ENCODE peak calls at places on chromosomes 7 and 10, in nine cellular contexts. One of them, this sample, is unnamed. For H3K36me3, the result is how much of the 10 kb centered on the place peaks cover.

GRCh38 chr7:105389090-105389650 is 449 bp upstream of the SRPK2 start:
- DNase-seq in prostate gland: peak
- DNase-seq in aorta: peak
- DNase-seq in esophagus squamous epithelium: no peak
- DNase-seq in CD8-positive, alpha-beta memory T cell: peak
- DNase-seq in left ventricle myocardium inferior: peak
- DNase-seq in PC-3: peak
- DNase-seq in heart left ventricle: peak
- DNase-seq in pancreas: peak
- DNase-seq in this sample: peak

GRCh38 chr7:139995034-139995915 is 67.5 kb downstream of the PARP12 start:
- DNase-seq in aorta: no peak
- DNase-seq in CD8-positive, alpha-beta memory T cell: no peak
- DNase-seq in PC-3: peak
- DNase-seq in pancreas: peak
- DNase-seq in heart left ventricle: peak
- DNase-seq in prostate gland: no peak
- DNase-seq in esophagus squamous epithelium: no peak
- DNase-seq in left ventricle myocardium inferior: peak
- DNase-seq in this sample: peak

GRCh38 chr10:78700413-78700812 is 368.4 kb upstream of the ZMIZ1 start:
- DNase-seq in PC-3: peak
- DNase-seq in aorta: no peak
- DNase-seq in CD8-positive, alpha-beta memory T cell: no peak
- DNase-seq in heart left ventricle: peak
- DNase-seq in esophagus squamous epithelium: no peak
- DNase-seq in left ventricle myocardium inferior: peak
- DNase-seq in pancreas: peak
- DNase-seq in prostate gland: no peak
- DNase-seq in this sample: peak

GRCh38 chr7:26583094-26583493 is 281.3 kb downstream of the SKAP2 start:
- DNase-seq in prostate gland: no peak
- DNase-seq in CD8-positive, alpha-beta memory T cell: no peak
- DNase-seq in esophagus squamous epithelium: no peak
- DNase-seq in aorta: no peak
- DNase-seq in pancreas: no peak
- DNase-seq in left ventricle myocardium inferior: no peak
- DNase-seq in PC-3: no peak
- DNase-seq in heart left ventricle: no peak
- DNase-seq in this sample: no peak

GRCh38 chr10:36888925-36889573 is 236.3 kb upstream of the ANKRD30A start:
- DNase-seq in heart left ventricle: no peak
- DNase-seq in prostate gland: no peak
- DNase-seq in left ventricle myocardium inferior: no peak
- DNase-seq in PC-3: peak
- DNase-seq in pancreas: no peak
- DNase-seq in esophagus squamous epithelium: no peak
- DNase-seq in aorta: no peak
- DNase-seq in CD8-positive, alpha-beta memory T cell: no peak
- DNase-seq in this sample: no peak

GRCh38 chr7:78139335-78139734 is 340.8 kb downstream of the PHTF2 start:
- DNase-seq in aorta: no peak
- DNase-seq in left ventricle myocardium inferior: no peak
- DNase-seq in PC-3: no peak
- DNase-seq in heart left ventricle: no peak
- DNase-seq in prostate gland: no peak
- DNase-seq in CD8-positive, alpha-beta memory T cell: no peak
- DNase-seq in esophagus squamous epithelium: no peak
- DNase-seq in pancreas: no peak
- DNase-seq in this sample: no peak

GRCh38 chr7:68684246-68684850 is 913.9 kb upstream of the AUTS2 start:
- DNase-seq in aorta: no peak
- DNase-seq in heart left ventricle: no peak
- DNase-seq in prostate gland: no peak
- DNase-seq in PC-3: no peak
- DNase-seq in esophagus squamous epithelium: no peak
- DNase-seq in CD8-positive, alpha-beta memory T cell: no peak
- DNase-seq in left ventricle myocardium inferior: no peak
- DNase-seq in pancreas: no peak
- DNase-seq in this sample: no peak

GRCh38 chr10:124079864-124080263 is 13.5 kb downstream of the CHST15 start:
- DNase-seq in pancreas: no peak
- DNase-seq in aorta: no peak
- DNase-seq in PC-3: no peak
- DNase-seq in CD8-positive, alpha-beta memory T cell: no peak
- DNase-seq in prostate gland: no peak
- DNase-seq in esophagus squamous epithelium: no peak
- DNase-seq in heart left ventricle: no peak
- DNase-seq in left ventricle myocardium inferior: no peak
- DNase-seq in this sample: no peak

GRCh38 chr10:3195706-3196105 is 23.1 kb upstream of the PITRM1 start:
- DNase-seq in esophagus squamous epithelium: no peak
- DNase-seq in CD8-positive, alpha-beta memory T cell: no peak
- DNase-seq in aorta: no peak
- DNase-seq in heart left ventricle: no peak
- DNase-seq in pancreas: no peak
- DNase-seq in PC-3: no peak
- DNase-seq in prostate gland: no peak
- DNase-seq in left ventricle myocardium inferior: no peak
- DNase-seq in this sample: no peak

GRCh38 chr7:19112290-19113000 is 5.0 kb downstream of the TWIST1 start:
- DNase-seq in prostate gland: no peak
- DNase-seq in aorta: peak
- DNase-seq in pancreas: no peak
- DNase-seq in heart left ventricle: peak
- DNase-seq in PC-3: no peak
- DNase-seq in esophagus squamous epithelium: no peak
- DNase-seq in CD8-positive, alpha-beta memory T cell: no peak
- DNase-seq in left ventricle myocardium inferior: no peak
- DNase-seq in this sample: no peak

GRCh38 chr7:70698219-70698832 is 433.6 kb upstream of the GALNT17 start:
- DNase-seq in pancreas: no peak
- DNase-seq in heart left ventricle: no peak
- DNase-seq in left ventricle myocardium inferior: no peak
- DNase-seq in aorta: no peak
- DNase-seq in esophagus squamous epithelium: no peak
- DNase-seq in PC-3: peak
- DNase-seq in CD8-positive, alpha-beta memory T cell: peak
- DNase-seq in prostate gland: peak
- DNase-seq in this sample: peak

DNA sequence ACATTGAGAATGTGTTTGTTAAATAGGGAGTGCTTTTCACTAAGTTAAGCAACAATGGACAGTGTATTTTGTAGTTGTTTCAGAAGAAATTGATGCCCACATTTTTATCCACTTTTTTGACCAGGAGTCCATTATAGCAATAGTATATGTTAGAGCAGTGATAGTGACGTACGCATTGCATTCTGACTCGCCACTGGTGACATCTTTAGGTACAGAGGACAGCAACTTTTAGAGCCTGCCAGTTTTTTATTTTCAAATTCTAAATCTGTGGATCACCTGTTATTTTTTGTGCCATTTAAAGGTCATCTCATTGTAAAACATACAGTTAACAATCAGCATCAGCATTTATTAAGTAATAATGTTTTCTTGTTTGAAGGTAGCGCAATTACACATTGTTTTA is 1.4 kb downstream of the UBE2D1 start:
- DNase-seq in prostate gland: no peak
- DNase-seq in esophagus squamous epithelium: no peak
- DNase-seq in PC-3: no peak
- DNase-seq in pancreas: no peak
- DNase-seq in CD8-positive, alpha-beta memory T cell: no peak
- DNase-seq in heart left ventricle: no peak
- DNase-seq in aorta: no peak
- DNase-seq in left ventricle myocardium inferior: no peak
- DNase-seq in this sample: no peak
- H3K4me3 ChIP-seq in prostate gland: peak
- H3K4me3 ChIP-seq in esophagus squamous epithelium: peak
- H3K4me3 ChIP-seq in PC-3: peak
- H3K4me3 ChIP-seq in pancreas: peak
- H3K4me3 ChIP-seq in CD8-positive, alpha-beta memory T cell: no peak
- H3K4me3 ChIP-seq in heart left ventricle: peak
- H3K4me3 ChIP-seq in aorta: peak
- H3K4me3 ChIP-seq in left ventricle myocardium inferior: peak
- H3K4me3 ChIP-seq in this sample: peak

GRCh38 chr10:43402176-43402575 is 6.8 kb downstream of the HNRNPF start:
- DNase-seq in heart left ventricle: no peak
- DNase-seq in pancreas: no peak
- DNase-seq in prostate gland: no peak
- DNase-seq in aorta: no peak
- DNase-seq in esophagus squamous epithelium: no peak
- DNase-seq in left ventricle myocardium inferior: no peak
- DNase-seq in CD8-positive, alpha-beta memory T cell: no peak
- DNase-seq in PC-3: no peak
- DNase-seq in this sample: no peak
- H3K36me3 ChIP-seq in heart left ventricle: under half
- H3K36me3 ChIP-seq in pancreas: under half
- H3K36me3 ChIP-seq in prostate gland: under half
- H3K36me3 ChIP-seq in aorta: under half
- H3K36me3 ChIP-seq in esophagus squamous epithelium: under half
- H3K36me3 ChIP-seq in left ventricle myocardium inferior: under half
- H3K36me3 ChIP-seq in CD8-positive, alpha-beta memory T cell: under half
- H3K36me3 ChIP-seq in PC-3: under half
- H3K36me3 ChIP-seq in this sample: under half

GRCh38 chr10:42691361-42692120 is 53.2 kb upstream of the ZNF33B start:
- DNase-seq in pancreas: no peak
- DNase-seq in prostate gland: no peak
- DNase-seq in CD8-positive, alpha-beta memory T cell: no peak
- DNase-seq in heart left ventricle: no peak
- DNase-seq in PC-3: no peak
- DNase-seq in esophagus squamous epithelium: no peak
- DNase-seq in left ventricle myocardium inferior: no peak
- DNase-seq in aorta: no peak
- DNase-seq in this sample: no peak
- H3K4me3 ChIP-seq in pancreas: no peak
- H3K4me3 ChIP-seq in prostate gland: no peak
- H3K4me3 ChIP-seq in CD8-positive, alpha-beta memory T cell: no peak
- H3K4me3 ChIP-seq in heart left ventricle: no peak
- H3K4me3 ChIP-seq in PC-3: no peak
- H3K4me3 ChIP-seq in esophagus squamous epithelium: no peak
- H3K4me3 ChIP-seq in left ventricle myocardium inferior: no peak
- H3K4me3 ChIP-seq in aorta: no peak
- H3K4me3 ChIP-seq in this sample: no peak

DNA sequence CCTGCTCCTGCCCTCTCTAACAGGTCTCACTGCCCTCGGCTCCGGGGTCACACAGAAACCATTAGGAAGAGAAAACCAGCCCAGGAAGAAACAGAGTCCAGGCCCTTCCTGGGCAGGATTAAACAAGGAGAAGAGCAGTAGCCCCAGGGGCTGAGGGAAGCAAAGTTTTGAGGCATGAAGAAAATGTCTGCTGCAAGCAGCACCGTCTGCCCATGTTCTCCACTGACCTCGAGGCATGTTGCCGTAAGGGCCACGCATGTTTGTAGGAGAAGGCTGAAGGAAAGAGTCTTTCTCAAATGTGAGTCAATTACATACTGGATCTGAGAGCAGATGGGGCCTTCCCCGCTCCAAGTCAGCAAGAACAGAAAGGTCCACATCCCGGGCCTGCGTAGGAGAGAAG is 4.2 kb downstream of the ZNF746 start:
- DNase-seq in pancreas: no peak
- DNase-seq in left ventricle myocardium inferior: no peak
- DNase-seq in prostate gland: no peak
- DNase-seq in esophagus squamous epithelium: no peak
- DNase-seq in PC-3: no peak
- DNase-seq in heart left ventricle: no peak
- DNase-seq in CD8-positive, alpha-beta memory T cell: no peak
- DNase-seq in aorta: no peak
- DNase-seq in this sample: no peak
- H3K36me3 ChIP-seq in pancreas: under half
- H3K36me3 ChIP-seq in left ventricle myocardium inferior: under half
- H3K36me3 ChIP-seq in prostate gland: under half
- H3K36me3 ChIP-seq in esophagus squamous epithelium: under half
- H3K36me3 ChIP-seq in PC-3: under half
- H3K36me3 ChIP-seq in heart left ventricle: under half
- H3K36me3 ChIP-seq in CD8-positive, alpha-beta memory T cell: under half
- H3K36me3 ChIP-seq in aorta: under half
- H3K36me3 ChIP-seq in this sample: under half

DNA sequence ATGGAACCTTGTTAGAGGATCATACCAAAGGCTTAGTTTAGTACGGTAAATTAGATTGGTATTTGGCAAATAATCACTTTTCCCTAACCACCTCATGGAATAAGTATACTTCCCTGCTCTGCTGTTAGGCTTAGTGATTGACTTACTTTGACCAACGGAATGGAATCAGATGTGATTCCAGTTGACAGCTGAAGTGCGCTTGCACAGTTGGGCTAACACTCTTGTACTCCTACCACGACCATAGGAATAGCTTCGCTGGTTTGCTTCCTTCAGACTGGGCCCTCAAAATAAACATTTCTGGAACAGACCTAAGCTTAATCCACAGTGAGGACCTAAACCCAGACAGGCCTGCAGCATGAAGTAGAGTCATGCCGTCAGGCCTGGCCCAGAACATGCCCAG is 122.4 kb downstream of the DOCK4 start:
- DNase-seq in prostate gland: no peak
- DNase-seq in heart left ventricle: no peak
- DNase-seq in left ventricle myocardium inferior: no peak
- DNase-seq in esophagus squamous epithelium: no peak
- DNase-seq in aorta: no peak
- DNase-seq in CD8-positive, alpha-beta memory T cell: no peak
- DNase-seq in PC-3: no peak
- DNase-seq in pancreas: no peak
- DNase-seq in this sample: no peak
- H3K4me3 ChIP-seq in prostate gland: no peak
- H3K4me3 ChIP-seq in heart left ventricle: no peak
- H3K4me3 ChIP-seq in left ventricle myocardium inferior: no peak
- H3K4me3 ChIP-seq in esophagus squamous epithelium: no peak
- H3K4me3 ChIP-seq in aorta: no peak
- H3K4me3 ChIP-seq in CD8-positive, alpha-beta memory T cell: no peak
- H3K4me3 ChIP-seq in PC-3: no peak
- H3K4me3 ChIP-seq in pancreas: no peak
- H3K4me3 ChIP-seq in this sample: no peak

This sample was measured in heart right ventricle.